ENCODE peak calls at places on chromosomes 1 and 21, in four cellular contexts. C, Q, V and X are unnamed samples.

GRCh38 chr1:160416369-160416768 is 16.0 kb downstream of the VANGL2 start:
- DNase-seq in C (peak; percentile 36), Q (no peak), V (no peak), X (peak; percentile 22)

GRCh38 chr1:21586926-21587601 is 77.8 kb downstream of the ALPL start:
- DNase-seq in C (peak; percentile 61), Q (peak; percentile 90), V (no peak), X (peak; percentile 69)

GRCh38 chr21:44082648-44083436 is 24.4 kb upstream of the PWP2 start:
- DNase-seq in C (no peak), Q (no peak), V (no peak), X (no peak)

GRCh38 chr1:97500696-97501297 is 420.0 kb downstream of the DPYD start:
- DNase-seq in C (no peak), Q (no peak), V (no peak), X (no peak)

GRCh38 chr1:180675586-180675985 is 43.8 kb downstream of the XPR1 start:
- DNase-seq in C (no peak), Q (no peak), V (no peak), X (peak; percentile 25)

GRCh38 chr1:88509369-88509768 is 174.7 kb upstream of the PKN2 start:
- DNase-seq in C (no peak), Q (no peak), V (no peak), X (no peak)

GRCh38 chr21:27421654-27422053 is 454.8 kb upstream of the ADAMTS5 start:
- DNase-seq in C (no peak), Q (no peak), V (no peak), X (no peak)

GRCh38 chr1:110155878-110156522 is 5.7 kb downstream of the SLC6A17 start:
- DNase-seq in C (no peak), Q (peak; percentile 79), V (no peak), X (peak; percentile 4)

GRCh38 chr21:44084496-44085241 is 22.5 kb upstream of the PWP2 start:
- DNase-seq in C (no peak), Q (no peak), V (no peak), X (no peak)

GRCh38 chr1:206609229-206609991 is 2.9 kb downstream of the EIF2D start:
- DNase-seq in C (no peak), Q (no peak), V (no peak), X (no peak)

GRCh38 chr1:6519935-6520621 is 28.6 kb upstream of the PLEKHG5 start:
- DNase-seq in C (no peak), Q (no peak), V (no peak), X (no peak)

GRCh38 chr1:6260433-6260934 is 414 bp downstream of the GPR153 start:
- DNase-seq in C (no peak), Q (peak; percentile 82), V (no peak), X (no peak)

GRCh38 chr1:199422206-199422605 is 605.3 kb upstream of the NR5A2 start:
- DNase-seq in C (peak; percentile 40), Q (no peak), V (peak; percentile 10), X (no peak)

GRCh38 chr1:15146142-15146541 is 7.4 kb upstream of the TMEM51 start:
- DNase-seq in C (no peak), Q (no peak), V (no peak), X (no peak)

GRCh38 chr1:237197470-237198425 is 155.8 kb downstream of the RYR2 start:
- DNase-seq in C (no peak), Q (no peak), V (no peak), X (no peak)

GRCh38 chr1:7422081-7422480 is 349.0 kb upstream of the VAMP3 start:
- DNase-seq in C (no peak), Q (no peak), V (no peak), X (no peak)

GRCh38 chr1:166975361-166976129 is at the start of gene ILDR2:
- DNase-seq in C (peak; percentile 8), Q (peak; percentile 78), V (no peak), X (no peak)

GRCh38 chr1:206631085-206631509 is 4.2 kb upstream of the DYRK3 start:
- DNase-seq in C (peak; percentile 88), Q (peak; percentile 95), V (no peak), X (peak; percentile 78)

GRCh38 chr1:202086579-202087350 is 36.0 kb upstream of the GPR37L1 start:
- DNase-seq in C (no peak), Q (peak; percentile 12), V (no peak), X (no peak)

GRCh38 chr1:165075725-165076370 is 280.7 kb downstream of the LMX1A start:
- DNase-seq in C (no peak), Q (peak; percentile 25), V (no peak), X (peak; percentile 18)

GRCh38 chr21:43902441-43902840 is 37.4 kb downstream of the AGPAT3 start:
- DNase-seq in C (no peak), Q (no peak), V (no peak), X (no peak)

GRCh38 chr1:22969224-22969829 is 3.3 kb downstream of the LACTBL1 start:
- DNase-seq in C (no peak), Q (no peak), V (no peak), X (no peak)

GRCh38 chr1:156601122-156601830 is at the start of gene GPATCH4:
- DNase-seq in C (peak; percentile 81), Q (peak; percentile 77), V (no peak), X (peak; percentile 73)

GRCh38 chr1:25208561-25209222 is 23.6 kb downstream of the SYF2 start:
- DNase-seq in C (no peak), Q (no peak), V (no peak), X (no peak)

GRCh38 chr1:248807067-248807737 is 18.5 kb downstream of the SH3BP5L start:
- DNase-seq in C (peak; percentile 4), Q (peak; percentile 77), V (peak; percentile 42), X (peak; percentile 50)

GRCh38 chr1:206116873-206117150 is 376 bp downstream of the AVPR1B start:
- DNase-seq in C (no peak), Q (no peak), V (no peak), X (no peak)

GRCh38 chr1:25619101-25619890 is 2.7 kb downstream of the MAN1C1 start:
- DNase-seq in C (no peak), Q (peak; percentile 64), V (no peak), X (no peak)

GRCh38 chr1:24483441-24483840 is 19.2 kb upstream of the RCAN3 start:
- DNase-seq in C (no peak), Q (no peak), V (no peak), X (no peak)

GRCh38 chr1:11563560-11564069 is 84.7 kb downstream of the DISP3 start:
- DNase-seq in C (no peak), Q (no peak), V (no peak), X (no peak)
- TF ChIP-seq TCF7L2 in C (no peak), Q (no peak), V (no peak), X (no peak)

GRCh38 chr1:93668121-93668520 is 13.5 kb downstream of the BCAR3 start:
- DNase-seq in C (no peak), Q (no peak), V (no peak), X (no peak)

GRCh38 chr1:93670141-93670540 is 11.5 kb downstream of the BCAR3 start:
- DNase-seq in C (peak; percentile 68), Q (no peak), V (no peak), X (no peak)

GRCh38 chr1:93669369-93669768 is 12.3 kb downstream of the BCAR3 start:
- DNase-seq in C (no peak), Q (no peak), V (no peak), X (no peak)

GRCh38 chr1:93667642-93668041 is 14.0 kb downstream of the BCAR3 start:
- DNase-seq in C (no peak), Q (no peak), V (no peak), X (no peak)

DNA sequence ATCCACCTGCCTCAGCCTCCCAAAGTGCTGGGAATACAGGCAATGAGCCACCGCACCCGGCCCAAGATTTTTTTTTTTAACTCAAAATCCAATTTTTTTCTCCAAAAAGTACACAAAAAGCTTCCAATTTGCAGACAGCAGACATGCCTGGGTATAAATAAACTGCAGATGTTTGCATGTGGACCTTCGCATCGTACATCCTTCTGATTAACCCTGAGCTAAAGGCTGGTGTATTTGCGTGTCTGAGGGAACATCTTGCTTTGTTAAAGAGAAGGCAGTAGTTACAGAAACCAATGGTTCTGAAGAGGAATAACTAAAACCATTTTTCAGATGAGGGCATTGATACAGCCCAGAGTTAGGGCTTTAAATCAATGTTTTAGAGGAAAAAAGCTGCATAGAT is 12.7 kb downstream of the BCAR3 start:
- DNase-seq in C (no peak), Q (no peak), V (no peak), X (no peak)
- H3K4me1 ChIP-seq in C (peaks cover 93% of the 10 kb centered on the region), Q (peaks cover 45% of the 10 kb centered on the region), V (peaks cover 91% of the 10 kb centered on the region), X (peaks cover 69% of the 10 kb centered on the region)

GRCh38 chr1:19310061-19310460 is 1.9 kb downstream of the AKR7A2 start:
- DNase-seq in C (no peak), Q (no peak), V (no peak), X (no peak)
- TF ChIP-seq TCF7L2 in C (no peak), Q (no peak), V (no peak), X (no peak)

DNA sequence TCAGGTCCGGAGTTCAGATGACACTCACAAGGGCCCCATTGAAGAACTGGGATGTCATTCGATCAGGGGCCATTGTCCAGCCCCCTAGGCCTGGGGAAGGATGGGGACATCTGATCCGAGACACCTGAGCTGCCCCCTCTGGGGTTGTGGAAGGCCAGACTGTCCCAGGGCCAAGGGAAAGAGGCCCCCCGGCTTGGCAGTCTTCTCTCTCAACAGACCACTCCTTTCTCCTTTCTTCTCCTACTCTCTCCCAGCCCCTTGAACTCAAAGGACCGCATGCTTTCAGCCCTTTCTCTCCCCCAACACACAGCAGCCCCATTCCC is 1.1 kb downstream of the S100A1 start:
- DNase-seq in C (no peak), Q (no peak), V (no peak), X (peak; percentile 46)
- H3K4me1 ChIP-seq in C (peaks cover 42% of the 10 kb centered on the region), Q (peaks cover 31% of the 10 kb centered on the region), V (peaks cover 40% of the 10 kb centered on the region), X (peaks cover 71% of the 10 kb centered on the region)

GRCh38 chr1:8541961-8542521 is 224.1 kb downstream of the SLC45A1 start:
- DNase-seq in C (no peak), Q (peak; percentile 72), V (no peak), X (no peak)
- TF ChIP-seq TCF7L2 in C (no peak), Q (no peak), V (no peak), X (no peak)